ENCODE peak calls at places on chromosomes 11 and 22, in four cellular contexts. M, W, T and C are unnamed samples.

GRCh38 chr22:50217543-50218152 is 16.8 kb downstream of the SELENOO start:
- DNase-seq in M (no peak), W (no peak), T (no peak), C (no peak)

GRCh38 chr22:22959147-22959827 is 71.7 kb downstream of the IGLL5 start:
- DNase-seq in M (peak; percentile 75), W (peak; percentile 65), T (no peak), C (peak; percentile 86)

GRCh38 chr11:86459682-86460460 is 85.2 kb downstream of the CCDC81 start:
- DNase-seq in M (no peak), W (peak; percentile 84), T (no peak), C (no peak)

GRCh38 chr11:628056-628455 is 1.1 kb upstream of the SCT start:
- DNase-seq in M (no peak), W (no peak), T (no peak), C (no peak)

GRCh38 chr11:119338946-119339580 is 1.6 kb downstream of the C1QTNF5 start:
- DNase-seq in M (no peak), W (no peak), T (no peak), C (no peak)

GRCh38 chr11:13261600-13262061 is 16.0 kb upstream of the BMAL1 start:
- DNase-seq in M (no peak), W (peak; percentile 93), T (no peak), C (no peak)

GRCh38 chr11:95092549-95093324 is 3.1 kb downstream of the ENDOD1 start:
- DNase-seq in M (no peak), W (peak; percentile 47), T (peak; percentile 40), C (no peak)

GRCh38 chr11:67289651-67290479 is 762 bp downstream of the ANKRD13D start:
- DNase-seq in M (no peak), W (no peak), T (no peak), C (no peak)

GRCh38 chr11:44952500-44953260 is 2.0 kb upstream of the TP53I11 start:
- DNase-seq in M (no peak), W (no peak), T (no peak), C (no peak)

GRCh38 chr11:75100314-75100713 is 3.6 kb upstream of the OR2AT4 start:
- DNase-seq in M (no peak), W (peak; percentile 30), T (peak; percentile 73), C (no peak)

GRCh38 chr22:18070556-18071306 is 7.1 kb upstream of the PEX26 start:
- DNase-seq in M (no peak), W (no peak), T (no peak), C (no peak)

GRCh38 chr11:43567396-43567975 is 113.1 kb upstream of the HSD17B12 start:
- DNase-seq in M (no peak), W (peak; percentile 54), T (peak; percentile 72), C (no peak)

GRCh38 chr11:36149538-36150242 is 139.5 kb downstream of the COMMD9 start:
- DNase-seq in M (no peak), W (peak; percentile 95), T (peak; percentile 74), C (peak; percentile 32)

GRCh38 chr11:128897841-128898240 is 6.7 kb downstream of the KCNJ5 start:
- DNase-seq in M (no peak), W (peak; percentile 25), T (no peak), C (no peak)

GRCh38 chr11:70660059-70660888 is 261.9 kb downstream of the CTTN start:
- DNase-seq in M (no peak), W (no peak), T (no peak), C (no peak)

GRCh38 chr11:60859616-60860250 is 4.0 kb upstream of the PTGDR2 start:
- DNase-seq in M (no peak), W (no peak), T (no peak), C (no peak)

GRCh38 chr11:74612877-74613276 is 20.5 kb downstream of the POLD3 start:
- DNase-seq in M (no peak), W (peak; percentile 28), T (no peak), C (no peak)

GRCh38 chr22:25759825-25760231 is 17.8 kb downstream of the MYO18B start:
- DNase-seq in M (no peak), W (peak; percentile 93), T (no peak), C (no peak)

GRCh38 chr11:78397398-78397797 is 20.2 kb downstream of the GAB2 start:
- DNase-seq in M (no peak), W (no peak), T (peak; percentile 18), C (no peak)

GRCh38 chr11:11476971-11477645 is 124.1 kb upstream of the CSNK2A3 start:
- DNase-seq in M (no peak), W (no peak), T (no peak), C (no peak)

GRCh38 chr11:76835928-76836612 is 24.6 kb upstream of the ACER3 start:
- DNase-seq in M (no peak), W (peak; percentile 95), T (no peak), C (no peak)

GRCh38 chr22:45968003-45968650 is 8.8 kb downstream of the WNT7B start:
- DNase-seq in M (no peak), W (no peak), T (no peak), C (no peak)

GRCh38 chr11:94674005-94674491 is 94.1 kb upstream of the AMOTL1 start:
- DNase-seq in M (no peak), W (no peak), T (no peak), C (no peak)

GRCh38 chr22:38862375-38863329 is 9.4 kb downstream of the CBX6 start:
- DNase-seq in M (no peak), W (no peak), T (no peak), C (no peak)

GRCh38 chr11:86718999-86719398 is 46.6 kb upstream of the ME3 start:
- DNase-seq in M (no peak), W (no peak), T (no peak), C (no peak)

GRCh38 chr11:15663778-15664218 is 549.1 kb downstream of the INSC start:
- DNase-seq in M (no peak), W (no peak), T (no peak), C (no peak)

GRCh38 chr11:102007567-102008437 is 39.4 kb upstream of the CFAP300 start:
- DNase-seq in M (no peak), W (peak; percentile 57), T (peak; percentile 42), C (no peak)

GRCh38 chr11:66353762-66354161 is 6.3 kb upstream of the B4GAT1 start:
- DNase-seq in M (no peak), W (no peak), T (no peak), C (no peak)

GRCh38 chr11:133366088-133366487 is 166.2 kb downstream of the OPCML start:
- DNase-seq in M (no peak), W (no peak), T (no peak), C (no peak)

GRCh38 chr11:620935-621814 is 3.6 kb downstream of the CDHR5 start:
- DNase-seq in M (no peak), W (no peak), T (no peak), C (no peak)

GRCh38 chr22:22187299-22187698 is 57.3 kb upstream of the VPREB1 start:
- DNase-seq in M (no peak), W (no peak), T (no peak), C (no peak)

GRCh38 chr11:16862733-16863132 is 124.3 kb downstream of the C11orf58 start:
- DNase-seq in M (no peak), W (peak; percentile 9), T (no peak), C (no peak)

GRCh38 chr22:37752189-37753061 is 55.3 kb upstream of the GCAT start:
- DNase-seq in M (peak; percentile 42), W (peak; percentile 97), T (no peak), C (no peak)

GRCh38 chr11:14542384-14542783 is 22.2 kb upstream of the PSMA1 start:
- DNase-seq in M (no peak), W (no peak), T (no peak), C (no peak)
- TF ChIP-seq CTCF in M (no peak), W (no peak), T (no peak), C (no peak)

DNA sequence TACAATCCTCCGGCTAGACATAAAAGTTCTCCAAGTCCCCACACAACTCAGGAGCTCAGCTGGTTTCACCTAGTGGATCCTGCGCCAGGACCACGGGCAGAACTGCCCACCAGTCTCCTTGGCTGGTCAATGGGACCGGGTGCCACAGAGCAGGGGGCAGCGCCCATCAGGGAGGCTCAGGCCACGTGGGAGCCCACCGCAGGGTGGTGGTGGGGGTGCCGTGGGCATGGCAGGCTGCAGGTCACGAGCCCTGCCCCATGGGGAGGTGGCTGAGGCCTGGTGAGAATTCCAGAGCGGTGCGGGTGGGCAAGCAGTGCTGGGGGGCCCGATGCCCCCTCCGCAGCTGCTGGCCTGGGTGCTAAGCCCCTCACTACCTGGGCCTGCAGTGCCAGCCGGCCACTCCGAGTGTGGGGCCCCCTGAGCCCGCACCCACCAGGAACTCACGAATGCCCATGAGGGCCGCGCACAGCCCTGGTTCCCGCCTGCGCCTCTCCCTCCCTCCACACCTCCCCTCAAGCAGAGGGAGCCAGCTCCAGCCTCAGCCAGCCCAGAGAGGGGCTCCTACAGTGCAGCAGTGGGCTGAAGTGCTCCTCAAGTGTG is 1091.9 kb upstream of the TENM4 start:
- DNase-seq in M (no peak), W (no peak), T (no peak), C (no peak)
- TF ChIP-seq CTCF in M (no peak), W (no peak), T (no peak), C (no peak)

DNA sequence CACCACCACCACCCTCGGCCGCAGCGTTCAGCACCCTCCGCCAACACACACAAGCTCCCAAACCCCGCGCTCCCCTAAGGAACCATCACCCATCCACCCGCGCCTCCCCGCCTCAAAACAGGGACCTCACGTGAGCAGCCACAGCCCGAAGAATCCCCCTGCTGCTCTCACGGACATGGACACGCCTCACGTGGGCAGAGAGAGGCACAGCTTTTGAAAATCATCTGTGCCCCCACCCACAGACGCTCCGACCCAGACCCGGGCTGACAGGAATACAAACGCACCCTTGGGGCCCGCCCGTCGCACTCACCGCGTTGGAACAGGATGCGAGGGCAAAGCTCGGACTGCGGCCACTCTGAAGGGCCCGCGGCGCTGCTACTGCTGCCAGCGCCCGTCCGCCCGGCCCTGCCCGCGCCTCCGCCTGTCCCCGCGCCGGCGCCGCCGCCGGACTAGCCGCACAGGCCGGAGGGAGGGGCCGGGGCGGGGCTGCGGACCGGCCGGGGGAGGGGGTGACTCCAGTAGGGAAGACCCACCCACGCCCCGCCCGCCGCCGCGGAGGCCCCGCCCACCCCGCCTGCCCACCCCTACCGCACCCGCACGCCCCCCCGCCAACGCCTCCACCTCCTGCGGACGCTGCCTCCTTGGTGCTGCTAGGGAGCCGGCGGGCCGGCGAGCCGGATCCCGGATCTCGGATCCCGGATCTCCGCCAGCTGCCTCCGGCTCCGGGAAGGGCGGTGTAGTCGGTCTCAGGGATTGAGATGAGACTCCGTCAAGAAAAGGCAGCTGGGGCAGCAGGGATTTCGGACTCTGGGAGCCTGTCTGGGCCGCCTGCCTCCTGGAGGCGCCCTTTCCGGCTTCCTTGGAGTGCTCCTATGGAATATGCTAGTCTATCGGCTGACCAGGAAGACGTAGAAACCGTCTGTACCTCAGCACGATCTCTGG is at the start of gene TRIM3:
- DNase-seq in M (peak; percentile 84), W (peak; percentile 87), T (peak; percentile 96), C (peak; percentile 91)
- TF ChIP-seq CTCF in M (peak; percentile 3), W (peak; percentile 51), T (no peak), C (no peak)

DNA sequence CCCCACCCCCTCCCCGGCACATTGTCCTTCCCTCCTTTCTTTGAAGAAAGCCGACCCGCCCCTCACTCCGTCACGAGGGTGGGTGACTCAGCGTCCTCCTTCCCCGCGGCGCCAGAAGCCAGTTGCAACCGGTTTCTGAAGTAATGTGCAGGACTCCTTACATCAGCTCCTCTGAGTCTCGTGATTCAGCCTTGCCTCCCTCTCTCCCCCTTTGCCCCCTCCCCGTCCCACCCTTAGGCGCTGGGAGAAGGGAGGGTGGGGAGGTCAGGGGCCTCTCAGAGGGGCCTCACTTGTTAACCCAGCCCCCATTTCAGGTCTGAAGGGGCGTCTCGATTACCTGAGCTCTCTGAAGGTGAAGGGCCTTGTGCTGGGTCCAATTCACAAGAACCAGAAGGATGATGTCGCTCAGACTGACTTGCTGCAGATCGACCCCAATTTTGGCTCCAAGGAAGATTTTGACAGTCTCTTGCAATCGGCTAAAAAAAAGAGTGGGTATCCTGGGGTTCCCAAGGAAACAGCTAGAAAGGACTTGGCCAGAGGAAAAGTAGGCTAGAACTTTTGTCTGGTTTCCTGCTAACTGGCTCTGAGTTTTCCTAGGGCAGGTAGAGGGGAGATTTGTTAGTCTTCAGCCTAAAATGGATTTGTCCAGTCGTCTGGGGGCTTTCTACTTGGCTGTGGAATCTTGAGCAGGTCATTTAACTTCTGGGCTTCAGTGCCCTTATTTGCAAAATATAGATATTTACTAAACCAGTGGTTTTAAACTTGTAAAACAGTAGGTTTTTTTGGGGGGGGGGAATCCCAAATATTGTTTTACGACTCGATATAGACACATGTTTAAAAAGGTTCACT is 1.1 kb downstream of the SLC3A2 start:
- DNase-seq in M (peak; percentile 79), W (peak; percentile 98), T (peak; percentile 90), C (peak; percentile 81)
- TF ChIP-seq CTCF in M (no peak), W (no peak), T (no peak), C (no peak)